ENCODE peak calls at places on chromosomes 7 and 10, in ten cellular contexts. H is kidney epithelial cell; U is HEK293T; Q is iPS DF 19.7; D is activated T-helper 9 cell treated with anti-CD3 and anti-CD28 coated beads, Interleukin-2, amount 50 U/mL, for 16 hours; P is activated B cell treated with CpG ODN at 0.5 μM for 24 hours; T is neural progenitor cell; L is naive thymus-derived CD8-positive, alpha-beta T cell; W is fibroblast of pulmonary artery; M is natural killer cell. I is an unnamed sample.

GRCh38 chr10:61757525-61758397 is 95.0 kb downstream of the CABCOCO1 start:
- DNase-seq in W (peak), U (no peak), D (no peak), M (no peak), P (no peak), H (peak), Q (no peak), L (no peak), T (no peak), I (no peak)

GRCh38 chr10:43160067-43160918 is 22.0 kb downstream of the CSGALNACT2 start:
- DNase-seq in H (no peak), Q (no peak), D (peak), T (no peak), W (peak), U (no peak), M (no peak), P (no peak), L (no peak), I (no peak)

GRCh38 chr7:39714447-39715091 is 91.2 kb downstream of the RALA start:
- DNase-seq in W (no peak), T (no peak), P (no peak), H (no peak), Q (no peak), D (no peak), U (no peak), L (no peak), M (no peak), I (no peak)

GRCh38 chr10:99427566-99428150 is 2.8 kb downstream of the GOT1 start:
- DNase-seq in W (no peak), H (no peak), L (no peak), T (no peak), Q (no peak), U (no peak), P (no peak), D (no peak), M (no peak), I (no peak)

GRCh38 chr10:43691503-43691902 is 42.8 kb upstream of the ZNF32 start:
- DNase-seq in Q (no peak), T (no peak), W (peak), H (no peak), D (no peak), U (no peak), M (no peak), P (no peak), L (no peak), I (no peak)

GRCh38 chr10:12466701-12467100 is 117.4 kb downstream of the CAMK1D start:
- DNase-seq in T (no peak), L (no peak), Q (no peak), P (no peak), H (no peak), W (no peak), D (no peak), U (no peak), M (no peak), I (peak)

GRCh38 chr7:90938371-90938770 is 325.9 kb upstream of the FZD1 start:
- DNase-seq in M (no peak), L (no peak), T (no peak), D (no peak), W (peak), P (no peak), U (no peak), H (no peak), Q (no peak), I (no peak)

GRCh38 chr10:3639546-3639945 is 145.5 kb downstream of the KLF6 start:
- DNase-seq in U (no peak), P (no peak), T (no peak), D (no peak), M (no peak), Q (no peak), H (no peak), W (no peak), L (no peak), I (no peak)

GRCh38 chr10:114502071-114502470 is 97.8 kb upstream of the AFAP1L2 start:
- DNase-seq in M (no peak), U (no peak), H (no peak), P (no peak), Q (no peak), T (no peak), L (no peak), D (no peak), W (no peak), I (no peak)

GRCh38 chr10:97850446-97850845 is 803 bp downstream of the GOLGA7B start:
- DNase-seq in T (peak), Q (no peak), M (no peak), U (no peak), D (no peak), L (peak), P (no peak), H (no peak), W (no peak), I (no peak)

GRCh38 chr7:47535033-47535703 is 46.7 kb downstream of the TNS3 start:
- DNase-seq in T (peak), U (no peak), Q (no peak), W (no peak), M (no peak), L (no peak), H (no peak), P (no peak), D (no peak), I (no peak)

GRCh38 chr7:94656925-94657731 is 1.2 kb upstream of the SGCE start:
- DNase-seq in T (peak), P (peak), M (no peak), W (peak), U (no peak), D (no peak), L (peak), H (no peak), Q (no peak), I (peak)

GRCh38 chr7:72403677-72404076 is 8.5 kb downstream of the CALN1 start:
- DNase-seq in Q (no peak), U (no peak), T (no peak), H (no peak), W (no peak), P (no peak), D (no peak), L (no peak), M (no peak), I (no peak)

GRCh38 chr10:1545524-1545923 is 191.8 kb downstream of the ADARB2 start:
- DNase-seq in W (no peak), H (no peak), Q (no peak), T (no peak), L (no peak), D (no peak), P (no peak), M (no peak), U (no peak), I (no peak)

GRCh38 chr7:739455-739963 is 12.4 kb upstream of the PRKAR1B start:
- DNase-seq in U (no peak), Q (no peak), L (no peak), W (no peak), T (no peak), M (no peak), D (no peak), P (no peak), H (no peak), I (no peak)

GRCh38 chr7:121204537-121204936 is 124.3 kb upstream of the WNT16 start:
- DNase-seq in M (no peak), D (no peak), W (no peak), P (no peak), L (no peak), Q (no peak), H (no peak), T (no peak), U (peak), I (no peak)

GRCh38 chr10:35579726-35580420 is 25.3 kb upstream of the GJD4 start:
- DNase-seq in P (no peak), T (no peak), W (no peak), M (no peak), U (no peak), H (no peak), Q (no peak), L (no peak), D (no peak), I (peak)

GRCh38 chr7:2272031-2272430 is 30.0 kb downstream of the NUDT1 start:
- DNase-seq in Q (no peak), D (no peak), M (no peak), H (no peak), P (no peak), T (no peak), U (no peak), W (no peak), L (no peak), I (no peak)

I was measured in SK-N-DZ.